ENCODE peak calls at places on chromosome 4, in six cellular contexts. J, G, R, Z, M and V are unnamed samples.

GRCh38 chr4:182449960-182450359 is 206.8 kb downstream of the TENM3 start:
- DNase-seq in J (no peak), G (no peak), R (no peak), Z (no peak), M (no peak), V (no peak)

GRCh38 chr4:189081831-189082230 is 858.8 kb upstream of the FRG1 start:
- DNase-seq in J (no peak), G (no peak), R (no peak), Z (no peak), M (no peak), V (no peak)

GRCh38 chr4:38223306-38223705 is 263.1 kb downstream of the PTTG2 start:
- DNase-seq in J (no peak), G (peak; percentile 51), R (no peak), Z (no peak), M (no peak), V (no peak)

GRCh38 chr4:38109896-38110295 is 149.7 kb downstream of the PTTG2 start:
- DNase-seq in J (no peak), G (no peak), R (no peak), Z (no peak), M (no peak), V (no peak)

GRCh38 chr4:76028242-76028859 is 5.1 kb upstream of the CXCL10 start:
- DNase-seq in J (no peak), G (peak; percentile 76), R (no peak), Z (no peak), M (no peak), V (no peak)

GRCh38 chr4:140252144-140252741 is 98.3 kb upstream of the MAML3 start:
- DNase-seq in J (no peak), G (no peak), R (no peak), Z (peak; percentile 22), M (peak; percentile 21), V (no peak)

GRCh38 chr4:176303938-176304337 is 15.8 kb upstream of the SPCS3 start:
- DNase-seq in J (no peak), G (no peak), R (no peak), Z (no peak), M (no peak), V (no peak)

GRCh38 chr4:3291411-3291968 is 1.3 kb upstream of the RGS12 start:
- DNase-seq in J (peak; percentile 35), G (no peak), R (no peak), Z (no peak), M (no peak), V (no peak)